ENCODE peak calls at places on chromosomes 12 and 14, in seven cellular contexts. Y is CD8-positive, alpha-beta T cell; N is ELR; U is thoracic aorta; X is BE2C; R is activated naive CD4-positive, alpha-beta T cell; G is fibroblast of the aortic adventitia. M is an unnamed sample.

GRCh38 chr12:7935773-7936581 is at the start of gene SLC2A3:
- DNase-seq in G (peak; percentile 97), Y (peak; percentile 80), X (peak; percentile 8), U (no peak), R (peak; percentile 16), N (peak; percentile 94), M (peak; percentile 84)

GRCh38 chr12:49984476-49984890 is 11.7 kb downstream of the AQP6 start:
- DNase-seq in R (no peak), Y (no peak), U (no peak), N (peak; percentile 32), X (peak; percentile 61), G (no peak), M (no peak)

GRCh38 chr14:66680216-66680615 is 172.3 kb downstream of the GPHN start:
- DNase-seq in U (no peak), N (no peak), R (no peak), X (no peak), G (no peak), Y (no peak), M (no peak)

GRCh38 chr14:100012928-100013327 is 52.3 kb upstream of the EVL start:
- DNase-seq in G (no peak), N (no peak), U (no peak), R (no peak), X (no peak), Y (no peak), M (no peak)

GRCh38 chr12:26744697-26745440 is 88.1 kb downstream of the ITPR2 start:
- DNase-seq in R (no peak), Y (no peak), G (no peak), X (peak; percentile 54), N (no peak), U (no peak), M (no peak)

GRCh38 chr14:106115401-106115800 is 589.0 kb downstream of the TMEM121 start:
- DNase-seq in Y (no peak), U (no peak), G (no peak), R (no peak), X (no peak), N (no peak), M (no peak)

GRCh38 chr12:113425960-113426453 is 3.8 kb downstream of the SDSL start:
- DNase-seq in N (no peak), Y (no peak), X (no peak), U (no peak), R (no peak), G (no peak), M (no peak)

GRCh38 chr12:66467932-66468331 is 165.6 kb downstream of the HELB start:
- DNase-seq in G (peak; percentile 7), R (no peak), N (peak; percentile 22), X (no peak), Y (no peak), U (no peak), M (no peak)

GRCh38 chr12:10143205-10143604 is 13.2 kb upstream of the CLEC7A start:
- DNase-seq in U (no peak), X (no peak), G (peak; percentile 11), Y (no peak), R (no peak), N (peak; percentile 20), M (no peak)

GRCh38 chr14:76955575-76956252 is 72.8 kb downstream of the IRF2BPL start:
- DNase-seq in U (no peak), G (no peak), Y (peak; percentile 43), X (peak; percentile 29), R (peak; percentile 15), N (peak; percentile 88), M (peak; percentile 68)

GRCh38 chr12:131761638-131762037 is 50.7 kb downstream of the SFSWAP start:
- DNase-seq in Y (no peak), R (no peak), U (no peak), X (no peak), N (no peak), G (no peak), M (no peak)

GRCh38 chr14:42424501-42424900 is 817.8 kb downstream of the LRFN5 start:
- DNase-seq in N (peak; percentile 17), X (no peak), G (peak; percentile 36), U (no peak), R (no peak), Y (no peak), M (no peak)

GRCh38 chr12:106058256-106059182 is 80.2 kb downstream of the NUAK1 start:
- DNase-seq in Y (no peak), N (peak; percentile 43), U (no peak), X (no peak), R (no peak), G (peak; percentile 65), M (no peak)

GRCh38 chr14:71209888-71210287 is 302.6 kb downstream of the PCNX1 start:
- DNase-seq in X (no peak), U (no peak), N (no peak), G (no peak), R (no peak), Y (no peak), M (no peak)

GRCh38 chr12:29497588-29497987 is at the start of gene OVCH1:
- DNase-seq in N (no peak), U (no peak), G (no peak), Y (no peak), R (no peak), X (no peak), M (no peak)

GRCh38 chr12:10617868-10618267 is 4.5 kb upstream of the MAGOHB start:
- DNase-seq in G (peak; percentile 8), R (no peak), U (no peak), N (peak; percentile 13), X (no peak), Y (no peak), M (no peak)

GRCh38 chr12:41531147-41531829 is 343.2 kb downstream of the PDZRN4 start:
- DNase-seq in N (no peak), R (no peak), U (no peak), G (no peak), X (no peak), Y (no peak), M (no peak)

GRCh38 chr12:69610126-69610525 is 581 bp downstream of the LRRC10 start:
- DNase-seq in X (no peak), N (no peak), G (no peak), R (no peak), Y (no peak), U (no peak), M (no peak)

GRCh38 chr12:59927041-59927440 is 331.2 kb downstream of the SLC16A7 start:
- DNase-seq in R (no peak), X (no peak), U (no peak), N (peak; percentile 26), Y (no peak), G (no peak), M (no peak)

GRCh38 chr12:15837141-15837781 is 44.9 kb upstream of the STRAP start:
- DNase-seq in X (no peak), N (no peak), U (no peak), R (no peak), Y (no peak), G (peak; percentile 88), M (no peak)

GRCh38 chr14:76762617-76763361 is 1.5 kb downstream of the VASH1 start:
- DNase-seq in Y (no peak), U (no peak), R (no peak), N (no peak), G (no peak), X (no peak), M (no peak)

GRCh38 chr14:100426331-100426730 is 103.2 kb downstream of the SLC25A47 start:
- DNase-seq in X (no peak), R (no peak), G (no peak), N (no peak), Y (no peak), U (no peak), M (no peak)

GRCh38 chr14:68145036-68145435 is 325.5 kb downstream of the RAD51B start:
- DNase-seq in G (no peak), X (no peak), U (no peak), N (peak; percentile 15), R (no peak), Y (no peak), M (no peak)

GRCh38 chr12:48527891-48528670 is 2.6 kb downstream of the OR8S1 start:
- DNase-seq in G (no peak), N (no peak), U (no peak), X (no peak), R (no peak), Y (no peak), M (no peak)

GRCh38 chr12:89040146-89040964 is 311.9 kb downstream of the DUSP6 start:
- DNase-seq in Y (peak; percentile 41), X (no peak), U (no peak), R (peak; percentile 13), N (peak; percentile 28), G (peak; percentile 8), M (peak; percentile 35)

GRCh38 chr12:95470300-95470699 is 3.7 kb upstream of the METAP2 start:
- DNase-seq in N (no peak), Y (no peak), R (no peak), U (no peak), X (no peak), G (no peak), M (no peak)

GRCh38 chr14:101820283-101820798 is 58.8 kb downstream of the PPP2R5C start:
- DNase-seq in R (no peak), Y (no peak), G (no peak), U (no peak), X (no peak), N (no peak), M (no peak)

GRCh38 chr12:95637471-95638155 is 86.3 kb upstream of the USP44 start:
- DNase-seq in X (no peak), G (peak; percentile 94), R (no peak), U (no peak), N (peak; percentile 91), Y (no peak), M (no peak)

GRCh38 chr14:95046711-95047681 is 110.3 kb downstream of the DICER1 start:
- DNase-seq in R (no peak), N (peak; percentile 21), G (no peak), X (no peak), Y (no peak), U (no peak), M (no peak)

GRCh38 chr12:47561746-47562145 is 144.1 kb downstream of the RPAP3 start:
- DNase-seq in N (peak; percentile 23), R (no peak), U (no peak), Y (no peak), X (no peak), G (no peak), M (no peak)

GRCh38 chr14:93655078-93655750 is 133.1 kb downstream of the PRIMA1 start:
- DNase-seq in R (no peak), Y (no peak), G (peak; percentile 57), N (peak; percentile 79), U (no peak), X (peak; percentile 49), M (no peak)

GRCh38 chr12:124599074-124599999 is 31.9 kb upstream of the NCOR2 start:
- DNase-seq in R (no peak), G (peak; percentile 78), X (no peak), N (peak; percentile 70), U (no peak), Y (no peak), M (no peak)

GRCh38 chr12:77243345-77243744 is 178.0 kb upstream of the E2F7 start:
- DNase-seq in R (no peak), G (no peak), Y (no peak), N (no peak), X (no peak), U (no peak), M (no peak)

GRCh38 chr12:106284294-106285105 is 18.0 kb upstream of the TCP11L2 start:
- DNase-seq in X (no peak), U (no peak), Y (no peak), R (no peak), G (no peak), N (no peak), M (no peak)

GRCh38 chr12:46388427-46388992 is 15.9 kb upstream of the SLC38A2 start:
- DNase-seq in U (no peak), X (no peak), G (peak; percentile 89), R (no peak), Y (no peak), N (peak; percentile 69), M (peak; percentile 81)

M was measured in naive B cell.